ENCODE peak calls at places on chromosomes 5 and 9, in seven cellular contexts. T is fibroblast of lung, O is PC-3, M is body of pancreas, I is pancreas, W is endodermal cell, B is ascending aorta. U is an unnamed sample.

GRCh38 chr5:38453506-38453905 is 102.9 kb downstream of the LIFR start:
- DNase-seq in T (no peak), O (no peak), M (no peak), I (no peak), W (no peak), B (no peak), U (no peak)

GRCh38 chr5:172957458-172957857 is 1.8 kb upstream of the RPL26L1 start:
- DNase-seq in T (no peak), O (no peak), M (no peak), I (no peak), W (no peak), B (no peak), U (no peak)

GRCh38 chr9:36576866-36577265 is 4.2 kb downstream of the MELK start:
- DNase-seq in T (no peak), O (no peak), M (no peak), I (no peak), W (no peak), B (no peak), U (no peak)

GRCh38 chr5:952597-953271 is 55.9 kb upstream of the NKD2 start:
- DNase-seq in T (no peak), O (no peak), M (no peak), I (no peak), W (no peak), B (no peak), U (no peak)

GRCh38 chr5:13540154-13540815 is 404.2 kb downstream of the DNAH5 start:
- DNase-seq in T (no peak), O (no peak), M (no peak), I (no peak), W (no peak), B (no peak), U (no peak)

GRCh38 chr9:137785704-137786161 is 91.8 kb upstream of the CACNA1B start:
- DNase-seq in T (peak; percentile 19), O (no peak), M (no peak), I (no peak), W (peak; percentile 60), B (no peak), U (no peak)

GRCh38 chr5:79386679-79387078 is 127.3 kb downstream of the HOMER1 start:
- DNase-seq in T (no peak), O (no peak), M (no peak), I (no peak), W (no peak), B (no peak), U (no peak)

GRCh38 chr9:31248156-31248555 is 1136.3 kb upstream of the ACO1 start:
- DNase-seq in T (no peak), O (no peak), M (no peak), I (no peak), W (no peak), B (no peak), U (no peak)

GRCh38 chr5:138990986-138991645 is 116.0 kb upstream of the LRRTM2 start:
- DNase-seq in T (no peak), O (peak; percentile 0), M (no peak), I (no peak), W (peak; percentile 26), B (no peak), U (peak; percentile 11)

GRCh38 chr9:6779417-6780241 is 21.9 kb downstream of the KDM4C start:
- DNase-seq in T (no peak), O (no peak), M (no peak), I (no peak), W (peak; percentile 58), B (no peak), U (no peak)

GRCh38 chr9:22401671-22402070 is 45.0 kb upstream of the DMRTA1 start:
- DNase-seq in T (no peak), O (no peak), M (no peak), I (no peak), W (no peak), B (no peak), U (no peak)

GRCh38 chr9:128911529-128912035 is 9.2 kb upstream of the PHYHD1 start:
- DNase-seq in T (peak; percentile 47), O (peak; percentile 81), M (no peak), I (no peak), W (peak; percentile 87), B (peak; percentile 94), U (peak; percentile 74)

GRCh38 chr5:13866792-13867191 is 77.7 kb downstream of the DNAH5 start:
- DNase-seq in T (peak; percentile 5), O (peak; percentile 73), M (no peak), I (no peak), W (peak; percentile 84), B (no peak), U (no peak)

GRCh38 chr5:143106175-143106574 is 297.3 kb downstream of the NR3C1 start:
- DNase-seq in T (peak; percentile 80), O (peak; percentile 52), M (peak; percentile 70), I (no peak), W (no peak), B (no peak), U (peak; percentile 47)

GRCh38 chr9:3262831-3263544 is 262.8 kb downstream of the RFX3 start:
- DNase-seq in T (no peak), O (no peak), M (no peak), I (no peak), W (no peak), B (no peak), U (no peak)

GRCh38 chr9:34496149-34496712 is 26.6 kb downstream of the ENHO start:
- DNase-seq in T (no peak), O (peak; percentile 22), M (no peak), I (no peak), W (no peak), B (no peak), U (no peak)

GRCh38 chr5:23963449-23963848 is 456.0 kb downstream of the PRDM9 start:
- DNase-seq in T (no peak), O (no peak), M (no peak), I (no peak), W (no peak), B (no peak), U (no peak)

DNA sequence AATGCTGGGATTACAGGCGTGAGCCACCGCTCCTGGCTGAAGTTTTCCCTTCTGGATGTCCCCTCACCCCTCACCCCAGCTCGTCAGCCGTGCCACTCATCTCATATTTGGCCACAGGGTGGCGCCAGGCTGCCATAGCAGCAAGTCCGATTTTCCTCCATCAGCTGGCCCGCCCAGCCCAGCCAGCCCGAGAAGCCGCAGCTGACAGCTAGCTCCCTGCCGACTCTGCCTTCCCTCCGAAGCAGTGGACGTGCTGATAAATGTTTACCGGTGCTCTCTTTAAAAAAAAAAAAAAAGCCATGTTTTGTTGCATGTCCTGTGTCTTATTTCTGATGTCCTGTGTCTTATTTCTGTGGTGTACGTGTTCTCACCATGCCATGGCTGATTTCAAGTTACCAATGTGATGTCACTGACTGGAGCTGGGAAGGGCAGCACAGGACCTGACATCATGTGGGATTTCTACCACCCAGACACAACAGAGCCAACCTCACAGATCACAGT is 58.3 kb downstream of the PFDN1 start:
- DNase-seq in T (peak; percentile 89), O (peak; percentile 93), M (peak; percentile 93), I (peak; percentile 95), W (peak; percentile 98), B (peak; percentile 94), U (peak; percentile 93)
- H3K4me1 ChIP-seq in T (peaks cover 35% of the 10 kb centered on the region), O (peaks cover 55% of the 10 kb centered on the region), M (peaks cover 52% of the 10 kb centered on the region), I (peaks cover 24% of the 10 kb centered on the region), W (no peaks in the 10 kb centered on the region), B (peaks cover 24% of the 10 kb centered on the region), U (peaks cover 62% of the 10 kb centered on the region)

GRCh38 chr5:83543898-83544297 is 72.4 kb downstream of the VCAN start:
- DNase-seq in T (no peak), O (no peak), M (no peak), I (no peak), W (no peak), B (no peak), U (no peak)
- H3K4me3 ChIP-seq in T (no peak overlapping the region), O (no peak overlapping the region), M (no peak overlapping the region), I (no peak overlapping the region), W (no peak overlapping the region), B (no peak overlapping the region), U (no peak overlapping the region)

GRCh38 chr9:98795295-98795955 is 930 bp downstream of the ANKS6 start:
- DNase-seq in T (no peak), O (no peak), M (no peak), I (no peak), W (no peak), B (peak; percentile 59), U (no peak)

GRCh38 chr9:98798254-98798653 is 1.9 kb upstream of the ANKS6 start:
- DNase-seq in T (no peak), O (no peak), M (no peak), I (no peak), W (no peak), B (no peak), U (no peak)

GRCh38 chr9:98795970-98796363 is 388 bp downstream of the ANKS6 start:
- DNase-seq in T (no peak), O (no peak), M (peak; percentile 43), I (peak; percentile 78), W (peak; percentile 72), B (no peak), U (peak; percentile 36)

GRCh38 chr9:98797491-98797890 is 1.1 kb upstream of the ANKS6 start:
- DNase-seq in T (no peak), O (no peak), M (no peak), I (no peak), W (no peak), B (no peak), U (no peak)

GRCh38 chr9:98796364-98797101 is at the start of gene ANKS6:
- DNase-seq in T (peak; percentile 71), O (peak; percentile 75), M (peak; percentile 89), I (peak; percentile 99), W (peak; percentile 93), B (peak; percentile 89), U (peak; percentile 84)
- TF ChIP-seq CTCF in T (no peak), O (no peak), M (peak; percentile 94), I (peak; percentile 30), W (peak; percentile 68), B (no peak), U (no peak)

DNA sequence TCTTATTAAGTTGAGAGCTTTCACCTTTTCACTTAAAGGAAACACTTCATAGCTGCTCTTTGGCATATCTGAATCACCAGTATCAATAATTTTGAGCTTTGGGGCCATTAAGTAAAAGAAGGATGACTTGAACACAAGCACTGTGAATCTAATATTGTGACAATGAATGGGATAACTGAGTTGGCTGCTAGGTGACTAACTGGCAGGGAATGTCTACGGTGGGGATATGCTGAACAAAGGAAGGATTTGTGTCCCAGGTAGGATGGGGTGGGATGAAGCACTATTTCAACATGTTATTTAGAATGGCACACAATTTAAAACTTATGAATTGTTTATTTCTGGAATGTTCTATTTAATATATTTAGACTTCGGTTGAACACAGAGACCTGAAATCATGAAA is 123.6 kb downstream of the TEX10 start:
- DNase-seq in T (no peak), O (peak; percentile 21), M (no peak), I (no peak), W (no peak), B (no peak), U (no peak)
- H3K4me1 ChIP-seq in T (no peaks in the 10 kb centered on the region), O (no peaks in the 10 kb centered on the region), M (no peaks in the 10 kb centered on the region), I (no peaks in the 10 kb centered on the region), W (no peaks in the 10 kb centered on the region), B (no peaks in the 10 kb centered on the region), U (peaks cover 20% of the 10 kb centered on the region)

GRCh38 chr9:16811987-16812685 is 58.3 kb downstream of the BNC2 start:
- DNase-seq in T (no peak), O (no peak), M (no peak), I (no peak), W (no peak), B (no peak), U (no peak)
- H3K4me3 ChIP-seq in T (no peak overlapping the region), O (no peak overlapping the region), M (no peak overlapping the region), I (no peak overlapping the region), W (no peak overlapping the region), B (no peak overlapping the region), U (no peak overlapping the region)

GRCh38 chr5:74127377-74128338 is 501.7 kb downstream of the ARHGEF28 start:
- DNase-seq in T (peak; percentile 2), O (peak; percentile 55), M (no peak), I (no peak), W (peak; percentile 56), B (no peak), U (peak; percentile 10)
- TF ChIP-seq CTCF in T (peak; percentile 33), O (peak; percentile 51), M (peak; percentile 47), I (no peak), W (peak; percentile 70), B (no peak), U (no peak)

U was measured in adrenal gland.